ENCODE peak calls at places on chromosome 9, in four cellular contexts. C is A549, G is body of pancreas, V is WERI-Rb-1. L is an unnamed sample.

GRCh38 chr9:101705135-101705661 is 33.2 kb downstream of the GRIN3A start:
- DNase-seq in C (peak; percentile 38), G (peak; percentile 13), V (peak; percentile 82), L (no peak)

GRCh38 chr9:3028535-3028934 is 184.6 kb upstream of the PUM3 start:
- DNase-seq in C (no peak), G (no peak), V (no peak), L (no peak)

GRCh38 chr9:91758491-91758981 is 191.5 kb downstream of the ROR2 start:
- DNase-seq in C (peak; percentile 55), G (peak; percentile 18), V (peak; percentile 84), L (peak; percentile 66)

GRCh38 chr9:133472753-133473378 is 6.0 kb downstream of the SLC2A6 start:
- DNase-seq in C (no peak), G (no peak), V (no peak), L (no peak)

GRCh38 chr9:126696091-126696763 is 82.5 kb downstream of the LMX1B start:
- DNase-seq in C (no peak), G (no peak), V (peak; percentile 6), L (no peak)

GRCh38 chr9:76985581-76985980 is 33.9 kb upstream of the FOXB2 start:
- DNase-seq in C (no peak), G (no peak), V (no peak), L (no peak)

GRCh38 chr9:5288591-5288990 is 15.9 kb downstream of the RLN2 start:
- DNase-seq in C (no peak), G (no peak), V (no peak), L (no peak)

GRCh38 chr9:120655005-120655622 is 59.2 kb downstream of the MEGF9 start:
- DNase-seq in C (no peak), G (no peak), V (no peak), L (no peak)

GRCh38 chr9:127816362-127816725 is 13.7 kb downstream of the FPGS start:
- DNase-seq in C (no peak), G (no peak), V (no peak), L (no peak)

GRCh38 chr9:30967484-30967883 is 1417.0 kb upstream of the ACO1 start:
- DNase-seq in C (peak; percentile 14), G (no peak), V (no peak), L (no peak)

GRCh38 chr9:21549251-21549765 is 67.2 kb upstream of the IFNE start:
- DNase-seq in C (peak; percentile 84), G (peak; percentile 15), V (no peak), L (no peak)

GRCh38 chr9:23775549-23775948 is 50.5 kb downstream of the ELAVL2 start:
- DNase-seq in C (no peak), G (no peak), V (no peak), L (no peak)

GRCh38 chr9:100064872-100065581 is 33.8 kb downstream of the ERP44 start:
- DNase-seq in C (peak; percentile 19), G (no peak), V (no peak), L (no peak)

GRCh38 chr9:134039386-134040175 is 14.3 kb downstream of the BRD3OS start:
- DNase-seq in C (no peak), G (no peak), V (no peak), L (no peak)

GRCh38 chr9:136629879-136630661 is 32.6 kb upstream of the EGFL7 start:
- DNase-seq in C (no peak), G (peak; percentile 66), V (peak; percentile 88), L (peak; percentile 61)

GRCh38 chr9:106120096-106120495 is 425.8 kb downstream of the TMEM38B start:
- DNase-seq in C (no peak), G (no peak), V (no peak), L (no peak)

GRCh38 chr9:35526087-35526801 is 36.3 kb downstream of the RUSC2 start:
- DNase-seq in C (peak; percentile 84), G (no peak), V (no peak), L (no peak)

GRCh38 chr9:93667627-93668026 is 91.2 kb downstream of the PHF2 start:
- DNase-seq in C (no peak), G (peak; percentile 6), V (peak; percentile 10), L (no peak)

GRCh38 chr9:94861589-94862241 is 135.2 kb downstream of the AOPEP start:
- DNase-seq in C (peak; percentile 51), G (no peak), V (no peak), L (no peak)

GRCh38 chr9:21266733-21267132 is 26.9 kb upstream of the IFNA14 start:
- DNase-seq in C (no peak), G (no peak), V (no peak), L (no peak)

GRCh38 chr9:13568851-13569618 is 289.5 kb upstream of the MPDZ start:
- DNase-seq in C (no peak), G (no peak), V (peak; percentile 17), L (no peak)

GRCh38 chr9:125774106-125774505 is 26.9 kb downstream of the PBX3 start:
- DNase-seq in C (no peak), G (no peak), V (peak; percentile 30), L (no peak)

GRCh38 chr9:81591791-81592190 is 97.6 kb downstream of the TLE1 start:
- DNase-seq in C (no peak), G (no peak), V (no peak), L (no peak)

GRCh38 chr9:69425402-69425801 is 100.4 kb downstream of the ENTREP1 start:
- DNase-seq in C (no peak), G (no peak), V (no peak), L (no peak)

GRCh38 chr9:6049798-6050197 is 34.4 kb upstream of the RANBP6 start:
- DNase-seq in C (peak; percentile 59), G (peak; percentile 40), V (no peak), L (no peak)

GRCh38 chr9:118222375-118222774 is 518.2 kb downstream of the TLR4 start:
- DNase-seq in C (peak; percentile 28), G (no peak), V (peak; percentile 77), L (peak; percentile 20)

GRCh38 chr9:131270171-131271015 is 5.9 kb downstream of the FAM78A start:
- DNase-seq in C (no peak), G (no peak), V (no peak), L (no peak)

GRCh38 chr9:87834357-87834756 is 48.3 kb upstream of the SPATA31E1 start:
- DNase-seq in C (peak; percentile 10), G (no peak), V (peak; percentile 45), L (peak; percentile 47)

GRCh38 chr9:109962215-109962614 is 182.2 kb downstream of the PALM2AKAP2 start:
- DNase-seq in C (no peak), G (no peak), V (no peak), L (no peak)

GRCh38 chr9:131714161-131714646 is 25.7 kb downstream of the RAPGEF1 start:
- DNase-seq in C (peak; percentile 61), G (no peak), V (no peak), L (no peak)

GRCh38 chr9:70256123-70256551 is 2.6 kb upstream of the SMC5 start:
- DNase-seq in C (no peak), G (no peak), V (no peak), L (no peak)

GRCh38 chr9:4116091-4116581 is 183.7 kb downstream of the GLIS3 start:
- DNase-seq in C (no peak), G (no peak), V (no peak), L (no peak)

GRCh38 chr9:96436456-96437126 is 13.4 kb upstream of the HABP4 start:
- DNase-seq in C (no peak), G (no peak), V (no peak), L (no peak)

GRCh38 chr9:100058699-100059579 is 39.9 kb downstream of the ERP44 start:
- DNase-seq in C (no peak), G (no peak), V (no peak), L (no peak)

GRCh38 chr9:136303825-136304416 is at the start of gene CCDC187:
- DNase-seq in C (no peak), G (no peak), V (no peak), L (no peak)

GRCh38 chr9:132224645-132225044 is 62.8 kb downstream of the NTNG2 start:
- DNase-seq in C (no peak), G (no peak), V (no peak), L (no peak)

GRCh38 chr9:103757062-103757461 is 337.0 kb upstream of the SMC2 start:
- DNase-seq in C (no peak), G (no peak), V (no peak), L (peak; percentile 35)

GRCh38 chr9:109725460-109725859 is 54.5 kb upstream of the PALM2AKAP2 start:
- DNase-seq in C (no peak), G (no peak), V (no peak), L (no peak)

DNA sequence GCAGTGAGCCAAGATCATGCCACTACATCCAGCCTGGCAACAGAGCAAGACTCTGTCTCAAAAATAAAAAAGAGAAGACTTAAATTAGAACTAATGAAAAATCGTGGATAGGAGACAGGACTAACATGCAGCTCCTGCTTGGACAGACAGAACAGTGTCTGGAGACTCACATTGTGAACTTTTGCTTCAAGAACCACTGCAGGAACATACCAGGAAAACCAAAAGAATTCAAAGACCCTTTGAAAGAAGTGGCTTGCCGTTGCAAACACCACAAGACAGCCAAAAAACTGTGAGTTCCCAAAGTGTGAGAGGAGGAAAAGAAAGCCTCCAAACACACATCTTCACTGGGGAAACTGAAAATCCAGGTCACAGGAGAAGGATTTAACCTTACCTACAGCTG is 48.8 kb upstream of the SNAPC3 start:
- DNase-seq in C (no peak), G (no peak), V (no peak), L (no peak)
- H3K9me3 ChIP-seq in C (no peaks in the 10 kb centered on the region), G (no peaks in the 10 kb centered on the region), V (no peaks in the 10 kb centered on the region), L (peaks cover 3% of the 10 kb centered on the region)

GRCh38 chr9:1416261-1416660 is 366.1 kb downstream of the DMRT2 start:
- DNase-seq in C (no peak), G (no peak), V (no peak), L (no peak)
- H3K9me3 ChIP-seq in C (no peaks in the 10 kb centered on the region), G (no peaks in the 10 kb centered on the region), V (no peaks in the 10 kb centered on the region), L (no peaks in the 10 kb centered on the region)

DNA sequence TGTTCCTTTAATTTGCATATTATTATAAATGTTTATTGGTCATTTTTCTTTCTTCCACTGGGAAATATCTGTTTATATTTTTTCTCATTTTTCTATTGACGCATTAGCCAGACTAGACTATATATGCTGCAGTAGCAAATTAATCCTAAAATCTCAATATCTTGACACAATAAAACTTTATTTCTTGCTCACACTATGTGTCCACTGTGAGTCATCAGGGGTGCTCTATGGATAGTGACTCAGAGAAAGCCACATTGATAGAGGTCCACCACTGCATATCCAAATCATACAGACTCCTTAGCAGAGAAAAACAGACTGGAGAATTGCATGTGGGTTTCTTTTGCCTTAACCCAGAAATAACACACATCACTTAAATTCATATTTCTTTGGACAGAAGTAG is 20.8 kb downstream of the OR1L3 start:
- DNase-seq in C (no peak), G (no peak), V (no peak), L (no peak)
- H3K9me3 ChIP-seq in C (no peaks in the 10 kb centered on the region), G (no peaks in the 10 kb centered on the region), V (no peaks in the 10 kb centered on the region), L (no peaks in the 10 kb centered on the region)

GRCh38 chr9:75360258-75360657 is 271.9 kb downstream of the OSTF1 start:
- DNase-seq in C (no peak), G (no peak), V (no peak), L (no peak)

GRCh38 chr9:75358837-75359236 is 270.5 kb downstream of the OSTF1 start:
- DNase-seq in C (no peak), G (no peak), V (no peak), L (peak; percentile 57)

GRCh38 chr9:75359638-75360037 is 271.3 kb downstream of the OSTF1 start:
- DNase-seq in C (no peak), G (no peak), V (no peak), L (no peak)
- H3K9me3 ChIP-seq in C (no peaks in the 10 kb centered on the region), G (no peaks in the 10 kb centered on the region), V (peaks cover 4% of the 10 kb centered on the region), L (peaks cover 36% of the 10 kb centered on the region)

L was measured in NT2/D1.